ENCODE peak calls at places on chromosomes 3 and 15, in ten cellular contexts. F, G, B, A, S, U, P, M, T and Z are unnamed samples.

GRCh38 chr3:86913160-86913559 is 77.8 kb downstream of the VGLL3 start:
- DNase-seq in F (no peak), G (no peak), B (no peak), A (no peak), S (no peak), U (no peak), P (no peak), M (no peak), T (no peak), Z (no peak)

GRCh38 chr15:59148160-59148810 is 43.3 kb downstream of the CCNB2 start:
- DNase-seq in F (no peak), G (no peak), B (no peak), A (peak), S (no peak), U (no peak), P (no peak), M (no peak), T (no peak), Z (no peak)

GRCh38 chr3:105518806-105519418 is 152.2 kb downstream of the ALCAM start:
- DNase-seq in F (peak), G (peak), B (peak), A (peak), S (peak), U (peak), P (no peak), M (peak), T (peak), Z (peak)

GRCh38 chr3:55683666-55684270 is 196.7 kb upstream of the WNT5A start:
- DNase-seq in F (no peak), G (no peak), B (no peak), A (peak), S (no peak), U (no peak), P (no peak), M (no peak), T (no peak), Z (no peak)

GRCh38 chr3:172134352-172134751 is 95.0 kb downstream of the FNDC3B start:
- DNase-seq in F (no peak), G (no peak), B (no peak), A (peak), S (no peak), U (no peak), P (no peak), M (no peak), T (no peak), Z (no peak)

GRCh38 chr15:71364117-71364584 is 248.9 kb downstream of the THSD4 start:
- DNase-seq in F (no peak), G (no peak), B (no peak), A (no peak), S (no peak), U (no peak), P (no peak), M (no peak), T (no peak), Z (no peak)

GRCh38 chr3:197336348-197336747 is 37.9 kb upstream of the DLG1 start:
- DNase-seq in F (no peak), G (no peak), B (no peak), A (no peak), S (no peak), U (no peak), P (no peak), M (no peak), T (no peak), Z (no peak)

GRCh38 chr3:182843478-182843877 is 50.2 kb downstream of the ATP11B start:
- DNase-seq in F (no peak), G (no peak), B (no peak), A (peak), S (no peak), U (no peak), P (no peak), M (no peak), T (no peak), Z (no peak)

GRCh38 chr3:88882121-88882520 is 225.3 kb upstream of the EPHA3 start:
- DNase-seq in F (no peak), G (no peak), B (no peak), A (no peak), S (no peak), U (no peak), P (no peak), M (no peak), T (no peak), Z (no peak)

GRCh38 chr3:111776844-111777483 is 82.1 kb upstream of the PHLDB2 start:
- DNase-seq in F (no peak), G (no peak), B (no peak), A (no peak), S (no peak), U (no peak), P (no peak), M (no peak), T (no peak), Z (no peak)

GRCh38 chr15:33985287-33985686 is 17.0 kb downstream of the CHRM5 start:
- DNase-seq in F (no peak), G (no peak), B (no peak), A (peak), S (no peak), U (no peak), P (no peak), M (peak), T (peak), Z (no peak)

GRCh38 chr3:15750143-15750542 is 47.6 kb downstream of the ANKRD28 start:
- DNase-seq in F (no peak), G (no peak), B (no peak), A (peak), S (no peak), U (no peak), P (no peak), M (no peak), T (no peak), Z (no peak)

GRCh38 chr3:163561151-163561550 is 1517.1 kb downstream of the SI start:
- DNase-seq in F (no peak), G (no peak), B (no peak), A (no peak), S (no peak), U (no peak), P (no peak), M (no peak), T (peak), Z (no peak)

GRCh38 chr15:52683585-52683984 is 4.4 kb upstream of the ATOSA start:
- DNase-seq in F (no peak), G (no peak), B (no peak), A (no peak), S (no peak), U (no peak), P (no peak), M (no peak), T (no peak), Z (no peak)

GRCh38 chr3:195183071-195183776 is 87.7 kb downstream of the XXYLT1 start:
- DNase-seq in F (no peak), G (no peak), B (no peak), A (no peak), S (no peak), U (no peak), P (no peak), M (no peak), T (no peak), Z (no peak)